ENCODE peak calls at places on chromosomes 1 and 21, in ten cellular contexts. One of them, this sample, is unnamed.

GRCh38 chr1:21149430-21149861 is 27.3 kb downstream of the EIF4G3 start:
- DNase-seq in BJ: peak
- DNase-seq in GM03348: peak
- DNase-seq in heart left ventricle: no peak
- DNase-seq in tibial nerve: no peak
- DNase-seq in stimulated activated CD4-positive, alpha-beta T cell treated with anti-CD3 and anti-CD28 coated beads, TNF-alpha, amount 100 ng/mL, for 1 hour: no peak
- DNase-seq in stimulated activated CD8-positive, alpha-beta memory T cell treated with anti-CD3 and anti-CD28 coated beads, Interleukin-7, amount 100 ng/mL, for 48 hours: no peak
- DNase-seq in stromal cell of bone marrow: peak
- DNase-seq in lung: peak
- DNase-seq in activated naive CD4-positive, alpha-beta T cell: no peak
- DNase-seq in this sample: no peak

GRCh38 chr1:119767486-119767885 is 1.2 kb downstream of the HMGCS2 start:
- DNase-seq in GM03348: no peak
- DNase-seq in activated naive CD4-positive, alpha-beta T cell: no peak
- DNase-seq in heart left ventricle: no peak
- DNase-seq in stromal cell of bone marrow: no peak
- DNase-seq in tibial nerve: no peak
- DNase-seq in lung: no peak
- DNase-seq in stimulated activated CD8-positive, alpha-beta memory T cell treated with anti-CD3 and anti-CD28 coated beads, Interleukin-7, amount 100 ng/mL, for 48 hours: no peak
- DNase-seq in BJ: no peak
- DNase-seq in stimulated activated CD4-positive, alpha-beta T cell treated with anti-CD3 and anti-CD28 coated beads, TNF-alpha, amount 100 ng/mL, for 1 hour: no peak
- DNase-seq in this sample: no peak

GRCh38 chr1:52632732-52633290 is at the start of gene SHISAL2A:
- DNase-seq in BJ: no peak
- DNase-seq in GM03348: peak
- DNase-seq in stimulated activated CD4-positive, alpha-beta T cell treated with anti-CD3 and anti-CD28 coated beads, TNF-alpha, amount 100 ng/mL, for 1 hour: peak
- DNase-seq in lung: no peak
- DNase-seq in tibial nerve: no peak
- DNase-seq in stromal cell of bone marrow: no peak
- DNase-seq in heart left ventricle: peak
- DNase-seq in stimulated activated CD8-positive, alpha-beta memory T cell treated with anti-CD3 and anti-CD28 coated beads, Interleukin-7, amount 100 ng/mL, for 48 hours: peak
- DNase-seq in activated naive CD4-positive, alpha-beta T cell: peak
- DNase-seq in this sample: peak

GRCh38 chr1:6006882-6007281 is 14.7 kb upstream of the NPHP4 start:
- DNase-seq in BJ: no peak
- DNase-seq in stimulated activated CD8-positive, alpha-beta memory T cell treated with anti-CD3 and anti-CD28 coated beads, Interleukin-7, amount 100 ng/mL, for 48 hours: no peak
- DNase-seq in stromal cell of bone marrow: no peak
- DNase-seq in lung: no peak
- DNase-seq in stimulated activated CD4-positive, alpha-beta T cell treated with anti-CD3 and anti-CD28 coated beads, TNF-alpha, amount 100 ng/mL, for 1 hour: no peak
- DNase-seq in tibial nerve: no peak
- DNase-seq in activated naive CD4-positive, alpha-beta T cell: no peak
- DNase-seq in GM03348: no peak
- DNase-seq in heart left ventricle: peak
- DNase-seq in this sample: peak

GRCh38 chr1:208258277-208258676 is 14.1 kb upstream of the PLXNA2 start:
- DNase-seq in activated naive CD4-positive, alpha-beta T cell: no peak
- DNase-seq in stimulated activated CD8-positive, alpha-beta memory T cell treated with anti-CD3 and anti-CD28 coated beads, Interleukin-7, amount 100 ng/mL, for 48 hours: no peak
- DNase-seq in stromal cell of bone marrow: no peak
- DNase-seq in lung: no peak
- DNase-seq in tibial nerve: no peak
- DNase-seq in stimulated activated CD4-positive, alpha-beta T cell treated with anti-CD3 and anti-CD28 coated beads, TNF-alpha, amount 100 ng/mL, for 1 hour: no peak
- DNase-seq in GM03348: no peak
- DNase-seq in BJ: no peak
- DNase-seq in heart left ventricle: no peak
- DNase-seq in this sample: no peak

GRCh38 chr1:95007687-95008086 is 65.1 kb downstream of the ALG14 start:
- DNase-seq in tibial nerve: no peak
- DNase-seq in BJ: no peak
- DNase-seq in stromal cell of bone marrow: no peak
- DNase-seq in stimulated activated CD4-positive, alpha-beta T cell treated with anti-CD3 and anti-CD28 coated beads, TNF-alpha, amount 100 ng/mL, for 1 hour: no peak
- DNase-seq in heart left ventricle: no peak
- DNase-seq in stimulated activated CD8-positive, alpha-beta memory T cell treated with anti-CD3 and anti-CD28 coated beads, Interleukin-7, amount 100 ng/mL, for 48 hours: no peak
- DNase-seq in lung: no peak
- DNase-seq in GM03348: no peak
- DNase-seq in activated naive CD4-positive, alpha-beta T cell: no peak
- DNase-seq in this sample: no peak

GRCh38 chr1:110242731-110243130 is 32.6 kb downstream of the KCNC4 start:
- DNase-seq in GM03348: no peak
- DNase-seq in stromal cell of bone marrow: no peak
- DNase-seq in stimulated activated CD8-positive, alpha-beta memory T cell treated with anti-CD3 and anti-CD28 coated beads, Interleukin-7, amount 100 ng/mL, for 48 hours: no peak
- DNase-seq in stimulated activated CD4-positive, alpha-beta T cell treated with anti-CD3 and anti-CD28 coated beads, TNF-alpha, amount 100 ng/mL, for 1 hour: no peak
- DNase-seq in BJ: no peak
- DNase-seq in tibial nerve: no peak
- DNase-seq in lung: no peak
- DNase-seq in activated naive CD4-positive, alpha-beta T cell: no peak
- DNase-seq in heart left ventricle: no peak
- DNase-seq in this sample: peak

GRCh38 chr21:29384608-29385359 is 86.1 kb downstream of the BACH1 start:
- DNase-seq in stimulated activated CD4-positive, alpha-beta T cell treated with anti-CD3 and anti-CD28 coated beads, TNF-alpha, amount 100 ng/mL, for 1 hour: no peak
- DNase-seq in tibial nerve: no peak
- DNase-seq in heart left ventricle: no peak
- DNase-seq in activated naive CD4-positive, alpha-beta T cell: no peak
- DNase-seq in stromal cell of bone marrow: no peak
- DNase-seq in GM03348: no peak
- DNase-seq in stimulated activated CD8-positive, alpha-beta memory T cell treated with anti-CD3 and anti-CD28 coated beads, Interleukin-7, amount 100 ng/mL, for 48 hours: no peak
- DNase-seq in lung: no peak
- DNase-seq in BJ: no peak
- DNase-seq in this sample: no peak

GRCh38 chr1:167512262-167512661 is 6.1 kb downstream of the CD247 start:
- DNase-seq in stromal cell of bone marrow: no peak
- DNase-seq in BJ: no peak
- DNase-seq in stimulated activated CD4-positive, alpha-beta T cell treated with anti-CD3 and anti-CD28 coated beads, TNF-alpha, amount 100 ng/mL, for 1 hour: no peak
- DNase-seq in lung: no peak
- DNase-seq in GM03348: no peak
- DNase-seq in tibial nerve: no peak
- DNase-seq in stimulated activated CD8-positive, alpha-beta memory T cell treated with anti-CD3 and anti-CD28 coated beads, Interleukin-7, amount 100 ng/mL, for 48 hours: no peak
- DNase-seq in heart left ventricle: no peak
- DNase-seq in activated naive CD4-positive, alpha-beta T cell: no peak
- DNase-seq in this sample: no peak

GRCh38 chr1:196372896-196373536 is 235.2 kb downstream of the KCNT2 start:
- DNase-seq in stromal cell of bone marrow: no peak
- DNase-seq in lung: no peak
- DNase-seq in GM03348: peak
- DNase-seq in activated naive CD4-positive, alpha-beta T cell: no peak
- DNase-seq in BJ: no peak
- DNase-seq in heart left ventricle: no peak
- DNase-seq in stimulated activated CD4-positive, alpha-beta T cell treated with anti-CD3 and anti-CD28 coated beads, TNF-alpha, amount 100 ng/mL, for 1 hour: no peak
- DNase-seq in stimulated activated CD8-positive, alpha-beta memory T cell treated with anti-CD3 and anti-CD28 coated beads, Interleukin-7, amount 100 ng/mL, for 48 hours: no peak
- DNase-seq in tibial nerve: no peak
- DNase-seq in this sample: no peak

GRCh38 chr21:22855581-22855980 is 1857.4 kb downstream of the NCAM2 start:
- DNase-seq in stromal cell of bone marrow: no peak
- DNase-seq in heart left ventricle: no peak
- DNase-seq in tibial nerve: no peak
- DNase-seq in stimulated activated CD4-positive, alpha-beta T cell treated with anti-CD3 and anti-CD28 coated beads, TNF-alpha, amount 100 ng/mL, for 1 hour: no peak
- DNase-seq in lung: no peak
- DNase-seq in BJ: no peak
- DNase-seq in stimulated activated CD8-positive, alpha-beta memory T cell treated with anti-CD3 and anti-CD28 coated beads, Interleukin-7, amount 100 ng/mL, for 48 hours: no peak
- DNase-seq in activated naive CD4-positive, alpha-beta T cell: no peak
- DNase-seq in GM03348: no peak
- DNase-seq in this sample: no peak

GRCh38 chr1:114695430-114696093 is at the start of gene AMPD1:
- DNase-seq in stromal cell of bone marrow: no peak
- DNase-seq in GM03348: peak
- DNase-seq in stimulated activated CD8-positive, alpha-beta memory T cell treated with anti-CD3 and anti-CD28 coated beads, Interleukin-7, amount 100 ng/mL, for 48 hours: no peak
- DNase-seq in activated naive CD4-positive, alpha-beta T cell: no peak
- DNase-seq in lung: no peak
- DNase-seq in heart left ventricle: no peak
- DNase-seq in stimulated activated CD4-positive, alpha-beta T cell treated with anti-CD3 and anti-CD28 coated beads, TNF-alpha, amount 100 ng/mL, for 1 hour: no peak
- DNase-seq in BJ: no peak
- DNase-seq in tibial nerve: no peak
- DNase-seq in this sample: no peak

GRCh38 chr1:55169126-55169525 is 46.0 kb downstream of the USP24 start:
- DNase-seq in heart left ventricle: no peak
- DNase-seq in stimulated activated CD8-positive, alpha-beta memory T cell treated with anti-CD3 and anti-CD28 coated beads, Interleukin-7, amount 100 ng/mL, for 48 hours: no peak
- DNase-seq in GM03348: no peak
- DNase-seq in tibial nerve: no peak
- DNase-seq in BJ: no peak
- DNase-seq in stromal cell of bone marrow: no peak
- DNase-seq in activated naive CD4-positive, alpha-beta T cell: no peak
- DNase-seq in stimulated activated CD4-positive, alpha-beta T cell treated with anti-CD3 and anti-CD28 coated beads, TNF-alpha, amount 100 ng/mL, for 1 hour: no peak
- DNase-seq in lung: no peak
- DNase-seq in this sample: no peak

GRCh38 chr1:245986404-245987221 is 520.5 kb downstream of the SMYD3 start:
- DNase-seq in tibial nerve: no peak
- DNase-seq in lung: no peak
- DNase-seq in activated naive CD4-positive, alpha-beta T cell: no peak
- DNase-seq in stimulated activated CD4-positive, alpha-beta T cell treated with anti-CD3 and anti-CD28 coated beads, TNF-alpha, amount 100 ng/mL, for 1 hour: no peak
- DNase-seq in BJ: peak
- DNase-seq in heart left ventricle: no peak
- DNase-seq in GM03348: peak
- DNase-seq in stromal cell of bone marrow: peak
- DNase-seq in stimulated activated CD8-positive, alpha-beta memory T cell treated with anti-CD3 and anti-CD28 coated beads, Interleukin-7, amount 100 ng/mL, for 48 hours: no peak
- DNase-seq in this sample: no peak

GRCh38 chr1:235917267-235917811 is 50.6 kb upstream of the LYST start:
- DNase-seq in stromal cell of bone marrow: peak
- DNase-seq in stimulated activated CD4-positive, alpha-beta T cell treated with anti-CD3 and anti-CD28 coated beads, TNF-alpha, amount 100 ng/mL, for 1 hour: peak
- DNase-seq in activated naive CD4-positive, alpha-beta T cell: no peak
- DNase-seq in BJ: peak
- DNase-seq in GM03348: peak
- DNase-seq in stimulated activated CD8-positive, alpha-beta memory T cell treated with anti-CD3 and anti-CD28 coated beads, Interleukin-7, amount 100 ng/mL, for 48 hours: peak
- DNase-seq in tibial nerve: peak
- DNase-seq in lung: peak
- DNase-seq in heart left ventricle: peak
- DNase-seq in this sample: no peak

GRCh38 chr1:43822040-43822439 is 111.6 kb upstream of the ARTN start:
- DNase-seq in stromal cell of bone marrow: peak
- DNase-seq in stimulated activated CD4-positive, alpha-beta T cell treated with anti-CD3 and anti-CD28 coated beads, TNF-alpha, amount 100 ng/mL, for 1 hour: no peak
- DNase-seq in lung: peak
- DNase-seq in stimulated activated CD8-positive, alpha-beta memory T cell treated with anti-CD3 and anti-CD28 coated beads, Interleukin-7, amount 100 ng/mL, for 48 hours: no peak
- DNase-seq in activated naive CD4-positive, alpha-beta T cell: no peak
- DNase-seq in tibial nerve: peak
- DNase-seq in heart left ventricle: no peak
- DNase-seq in GM03348: peak
- DNase-seq in BJ: peak
- DNase-seq in this sample: no peak

GRCh38 chr1:24297187-24297851 is 21.8 kb upstream of the GRHL3 start:
- DNase-seq in stimulated activated CD8-positive, alpha-beta memory T cell treated with anti-CD3 and anti-CD28 coated beads, Interleukin-7, amount 100 ng/mL, for 48 hours: no peak
- DNase-seq in activated naive CD4-positive, alpha-beta T cell: no peak
- DNase-seq in stimulated activated CD4-positive, alpha-beta T cell treated with anti-CD3 and anti-CD28 coated beads, TNF-alpha, amount 100 ng/mL, for 1 hour: no peak
- DNase-seq in tibial nerve: no peak
- DNase-seq in GM03348: no peak
- DNase-seq in lung: no peak
- DNase-seq in BJ: no peak
- DNase-seq in stromal cell of bone marrow: no peak
- DNase-seq in heart left ventricle: no peak
- DNase-seq in this sample: no peak

GRCh38 chr1:156926175-156926574 is 5.7 kb downstream of the LRRC71 start:
- DNase-seq in GM03348: no peak
- DNase-seq in tibial nerve: peak
- DNase-seq in lung: peak
- DNase-seq in activated naive CD4-positive, alpha-beta T cell: no peak
- DNase-seq in BJ: peak
- DNase-seq in stimulated activated CD4-positive, alpha-beta T cell treated with anti-CD3 and anti-CD28 coated beads, TNF-alpha, amount 100 ng/mL, for 1 hour: no peak
- DNase-seq in stimulated activated CD8-positive, alpha-beta memory T cell treated with anti-CD3 and anti-CD28 coated beads, Interleukin-7, amount 100 ng/mL, for 48 hours: peak
- DNase-seq in heart left ventricle: peak
- DNase-seq in stromal cell of bone marrow: no peak
- DNase-seq in this sample: no peak